ENCODE peak calls at places on chromosomes 2 and 18, in six cellular contexts. F, H, M, I, U and N are unnamed samples.

GRCh38 chr2:71888741-71889445 is 258.8 kb downstream of the CYP26B1 start:
- DNase-seq in F (peak; percentile 30), H (no peak), M (no peak), I (peak; percentile 24), U (no peak), N (no peak)

GRCh38 chr2:169714699-169715098 is 18.9 kb upstream of the KLHL23 start:
- DNase-seq in F (no peak), H (no peak), M (no peak), I (no peak), U (no peak), N (no peak)

GRCh38 chr2:9952856-9953503 is 1.5 kb downstream of the GRHL1 start:
- DNase-seq in F (no peak), H (no peak), M (no peak), I (no peak), U (no peak), N (peak; percentile 86)

GRCh38 chr18:12410121-12410520 is 2.4 kb downstream of the PRELID3A start:
- DNase-seq in F (no peak), H (no peak), M (no peak), I (no peak), U (no peak), N (peak; percentile 92)

GRCh38 chr2:188196343-188197008 is 95.2 kb upstream of the GULP1 start:
- DNase-seq in F (no peak), H (no peak), M (no peak), I (peak; percentile 34), U (no peak), N (peak; percentile 21)

GRCh38 chr18:56028514-56028913 is 440.5 kb upstream of the TCF4 start:
- DNase-seq in F (peak; percentile 80), H (no peak), M (no peak), I (peak; percentile 20), U (no peak), N (no peak)

GRCh38 chr2:232420463-232421188 is 14.0 kb downstream of the ALPG start:
- DNase-seq in F (no peak), H (peak; percentile 72), M (peak; percentile 65), I (peak; percentile 20), U (no peak), N (peak; percentile 70)

GRCh38 chr2:127106998-127107621 is at the start of gene BIN1:
- DNase-seq in F (peak; percentile 82), H (peak; percentile 96), M (peak; percentile 92), I (peak; percentile 95), U (peak; percentile 94), N (peak; percentile 82)

GRCh38 chr2:223044916-223045700 is 6.9 kb upstream of the KCNE4 start:
- DNase-seq in F (no peak), H (no peak), M (no peak), I (no peak), U (no peak), N (no peak)

GRCh38 chr2:168939918-168940317 is 38.8 kb downstream of the G6PC2 start:
- DNase-seq in F (no peak), H (no peak), M (no peak), I (no peak), U (no peak), N (no peak)

GRCh38 chr18:25299426-25299825 is 52.5 kb downstream of the ZNF521 start:
- DNase-seq in F (peak; percentile 86), H (no peak), M (no peak), I (peak; percentile 92), U (no peak), N (peak; percentile 28)

DNA sequence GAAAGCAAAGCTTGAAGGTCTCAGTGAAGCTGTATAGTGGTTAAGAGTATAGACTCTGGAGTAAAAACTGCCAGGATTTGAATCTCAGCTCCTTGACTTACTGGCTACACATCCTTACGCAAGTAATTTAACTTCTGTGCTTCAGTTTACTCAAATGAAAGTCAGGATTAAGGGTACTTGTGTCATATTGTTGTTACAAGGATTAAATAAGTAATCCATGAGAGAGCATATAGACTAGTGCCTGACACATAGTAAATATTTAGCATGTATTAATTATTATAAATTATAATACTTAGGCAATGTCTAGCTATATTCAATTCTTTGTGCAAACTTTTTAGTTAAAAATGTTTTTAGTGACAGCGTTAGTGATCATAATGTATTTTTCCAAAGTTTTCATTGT is 96.1 kb downstream of the TMEM247 start:
- DNase-seq in F (no peak), H (no peak), M (no peak), I (no peak), U (no peak), N (no peak)
- H3K4me1 ChIP-seq in F (peaks cover 4% of the 10 kb centered on the region), H (no peaks in the 10 kb centered on the region), M (no peaks in the 10 kb centered on the region), I (peaks cover 2% of the 10 kb centered on the region), U (peaks cover 4% of the 10 kb centered on the region), N (no peaks in the 10 kb centered on the region)

DNA sequence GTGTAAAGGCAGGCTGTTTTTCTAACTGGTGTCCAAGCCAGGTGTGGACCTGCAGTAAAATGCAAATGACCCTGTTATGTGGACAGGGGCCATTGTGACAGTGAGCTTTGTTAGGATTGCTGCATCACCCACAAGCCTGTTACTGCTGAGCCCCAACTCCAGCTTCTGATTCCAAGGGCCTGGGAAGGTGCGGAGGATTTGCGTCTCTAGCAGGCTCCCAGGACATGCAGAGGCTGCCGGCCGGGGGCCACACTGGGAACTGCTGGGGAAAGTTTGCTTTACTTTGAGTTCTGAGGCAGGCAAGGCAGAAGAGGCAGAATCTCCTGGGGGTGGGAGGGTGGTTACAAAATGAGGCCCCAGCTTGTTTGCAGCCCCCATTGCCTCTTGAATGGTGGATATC is 164.1 kb downstream of the GLI2 start:
- DNase-seq in F (no peak), H (peak; percentile 25), M (no peak), I (no peak), U (no peak), N (no peak)
- H3K27ac ChIP-seq in F (no peak overlapping the region), H (no peak overlapping the region), M (no peak overlapping the region), I (no peak overlapping the region), U (peak overlapping the region; percentile 75), N (no peak overlapping the region)

DNA sequence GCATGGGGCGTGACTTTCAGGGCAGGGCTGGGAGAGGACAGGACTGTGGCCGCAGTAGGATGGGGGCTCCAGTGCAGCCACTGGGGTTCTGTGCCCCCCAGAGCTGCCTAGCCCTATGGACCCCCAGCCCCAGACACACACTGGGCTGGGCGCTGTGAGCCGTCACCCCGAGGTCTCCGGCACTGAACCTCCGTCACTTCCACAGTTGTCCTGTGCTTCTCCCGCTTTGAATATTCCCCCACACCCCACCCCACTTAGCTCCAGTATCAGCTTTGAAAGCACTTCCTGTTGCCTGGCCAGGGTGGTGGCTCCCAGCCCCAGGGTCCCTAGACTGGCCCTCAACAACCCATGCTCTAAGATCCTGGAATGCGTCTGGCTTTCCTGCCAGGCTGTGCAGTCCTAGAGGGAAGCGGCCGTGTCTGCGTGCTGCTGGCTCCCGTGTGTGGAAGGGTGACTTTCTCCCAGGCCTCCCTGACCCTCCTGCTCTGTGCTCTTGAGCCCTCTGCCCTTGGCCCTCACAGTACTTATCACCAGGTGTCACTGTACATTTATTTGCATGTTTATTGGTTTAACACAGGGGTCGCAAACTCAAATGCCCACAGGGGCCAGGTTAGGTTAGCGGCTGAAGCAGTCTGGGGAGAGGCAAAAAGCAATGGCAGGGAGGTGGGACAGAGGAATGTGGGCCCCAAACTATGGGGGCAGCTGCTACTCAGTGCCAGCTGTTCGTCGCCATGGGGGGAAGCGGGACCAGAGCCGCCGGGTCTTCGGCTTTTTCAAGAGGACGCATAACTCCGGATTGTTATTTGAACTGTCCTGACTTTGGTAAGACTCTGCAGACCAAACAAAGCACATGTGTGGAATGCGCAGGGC is 9.9 kb downstream of the OBSL1 start:
- DNase-seq in F (no peak), H (peak; percentile 80), M (peak; percentile 61), I (no peak), U (no peak), N (no peak)
- H2AK5ac ChIP-seq in F (no peak overlapping the region), H (no peak overlapping the region), M (no peak overlapping the region), I (no peak overlapping the region), U (no peak overlapping the region), N (peak overlapping the region; percentile 16)

DNA sequence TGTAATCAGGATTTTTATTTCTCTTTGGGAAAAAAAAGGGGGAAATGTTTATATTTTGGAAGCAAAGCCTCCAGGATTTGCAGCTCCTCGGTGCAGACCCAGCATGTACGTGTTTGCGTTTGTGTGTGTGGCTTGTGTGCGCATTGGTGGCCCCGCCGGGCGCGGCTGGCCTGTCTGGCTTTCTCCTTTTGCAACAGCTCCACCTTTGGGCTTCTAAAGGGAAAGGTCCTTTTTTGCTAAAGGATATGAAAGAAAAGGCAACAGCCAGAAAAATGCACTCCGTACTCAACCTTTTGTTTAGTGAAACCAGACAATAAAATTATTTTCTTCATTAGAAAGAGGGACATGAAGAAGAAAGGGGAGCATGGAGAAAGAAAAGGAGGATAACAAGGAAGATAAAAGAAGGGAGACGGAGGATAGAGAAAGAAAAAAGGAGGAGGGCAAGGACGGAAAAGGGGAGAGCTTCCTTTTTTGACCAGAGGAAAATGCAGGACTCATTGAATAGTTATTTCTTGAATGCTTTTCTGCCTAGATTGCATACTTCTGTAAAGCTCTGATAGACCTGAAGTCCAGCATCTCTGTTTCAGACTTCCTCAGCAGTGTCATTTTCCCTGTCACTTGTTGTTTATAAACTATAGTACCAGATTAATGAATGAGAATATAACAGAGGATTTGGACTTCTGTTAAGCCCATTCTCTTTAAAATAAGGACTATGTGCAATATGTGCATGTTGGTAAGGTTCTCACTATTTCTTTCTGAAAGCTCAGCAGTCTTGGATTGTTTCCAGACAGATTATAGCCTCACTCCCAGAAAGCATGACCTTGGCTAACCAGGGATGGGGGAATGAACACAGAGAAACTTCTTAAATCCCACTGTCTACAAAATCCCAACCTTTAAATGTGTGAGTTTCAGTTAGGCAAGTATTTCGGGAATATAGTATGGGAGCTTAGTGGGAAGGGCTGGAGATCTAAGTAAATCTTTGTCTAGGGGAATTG is 563.1 kb upstream of the PIK3C3 start:
- DNase-seq in F (peak; percentile 70), H (peak; percentile 79), M (peak; percentile 74), I (peak; percentile 75), U (peak; percentile 51), N (peak; percentile 31)
- H3K4me1 ChIP-seq in F (no peaks in the 10 kb centered on the region), H (no peaks in the 10 kb centered on the region), M (no peaks in the 10 kb centered on the region), I (no peaks in the 10 kb centered on the region), U (no peaks in the 10 kb centered on the region), N (no peaks in the 10 kb centered on the region)

DNA sequence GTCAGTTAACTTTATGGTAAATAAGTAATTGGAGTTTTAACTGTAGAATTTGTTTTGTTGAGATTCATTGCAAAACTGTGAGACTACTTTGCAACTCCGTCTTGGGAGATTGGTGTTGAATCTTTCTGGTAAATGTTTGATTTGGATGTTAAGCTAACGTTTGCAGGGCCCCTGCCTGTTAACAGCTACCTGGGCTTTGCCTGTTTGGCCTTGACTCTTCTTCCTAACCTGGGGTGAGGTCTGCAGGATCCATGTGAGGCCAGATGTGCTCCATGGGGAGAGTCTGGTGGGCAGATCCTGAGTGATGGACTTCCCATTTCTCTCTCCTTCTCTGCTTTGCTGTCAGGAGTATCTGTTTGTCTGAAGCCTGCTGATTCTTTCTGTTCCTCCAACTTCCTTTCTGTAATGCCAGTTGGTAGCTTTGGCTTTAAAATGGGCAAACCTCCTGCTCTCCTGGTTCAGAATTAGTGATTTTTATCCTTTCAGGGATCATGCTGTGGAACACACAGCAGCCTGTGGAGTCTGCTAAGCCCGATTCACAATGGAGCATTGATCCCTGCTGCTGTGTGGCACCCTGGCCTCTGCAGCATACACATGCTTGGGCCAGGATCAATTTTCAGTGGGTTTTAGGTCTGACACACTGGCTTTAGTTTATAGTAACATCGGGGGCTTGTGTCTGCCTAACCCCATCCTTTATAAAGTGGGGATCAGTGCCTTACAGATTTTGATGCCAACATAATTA is 36.3 kb downstream of the PTPRM start:
- DNase-seq in F (no peak), H (no peak), M (no peak), I (no peak), U (no peak), N (no peak)
- H3K27ac ChIP-seq in F (no peak overlapping the region), H (no peak overlapping the region), M (no peak overlapping the region), I (peak overlapping the region; percentile 71), U (no peak overlapping the region), N (no peak overlapping the region)